ENCODE peak calls at places on chromosomes 11 and 22, in five cellular contexts. One of them, this sample, is unnamed.

GRCh38 chr11:66221726-66222236 is 46.7 kb upstream of the RAB1B start:
- DNase-seq in right lobe of liver: peak
- DNase-seq in upper lobe of right lung: peak
- DNase-seq in cardiac fibroblast: peak
- DNase-seq in BJ: no peak
- DNase-seq in this sample: no peak

GRCh38 chr11:120929664-120930154 is 94.2 kb upstream of the TBCEL start:
- DNase-seq in right lobe of liver: no peak
- DNase-seq in upper lobe of right lung: no peak
- DNase-seq in cardiac fibroblast: peak
- DNase-seq in BJ: no peak
- DNase-seq in this sample: peak

GRCh38 chr11:14237333-14237988 is 121.5 kb downstream of the RRAS2 start:
- DNase-seq in right lobe of liver: no peak
- DNase-seq in upper lobe of right lung: no peak
- DNase-seq in cardiac fibroblast: no peak
- DNase-seq in BJ: no peak
- DNase-seq in this sample: no peak

GRCh38 chr11:59226396-59226795 is 13.7 kb upstream of the MPEG1 start:
- DNase-seq in right lobe of liver: no peak
- DNase-seq in upper lobe of right lung: no peak
- DNase-seq in cardiac fibroblast: no peak
- DNase-seq in BJ: no peak
- DNase-seq in this sample: no peak

GRCh38 chr22:33474587-33474986 is 416.4 kb upstream of the SYN3 start:
- DNase-seq in right lobe of liver: no peak
- DNase-seq in upper lobe of right lung: no peak
- DNase-seq in cardiac fibroblast: no peak
- DNase-seq in BJ: no peak
- DNase-seq in this sample: no peak

GRCh38 chr22:38271927-38272372 is 860 bp downstream of the TMEM184B start:
- DNase-seq in right lobe of liver: peak
- DNase-seq in upper lobe of right lung: peak
- DNase-seq in cardiac fibroblast: no peak
- DNase-seq in BJ: no peak
- DNase-seq in this sample: no peak

GRCh38 chr11:112784323-112785073 is 176.7 kb upstream of the NCAM1 start:
- DNase-seq in right lobe of liver: peak
- DNase-seq in upper lobe of right lung: no peak
- DNase-seq in cardiac fibroblast: peak
- DNase-seq in BJ: no peak
- DNase-seq in this sample: no peak

GRCh38 chr22:45775062-45775461 is 103.4 kb downstream of the ATXN10 start:
- DNase-seq in right lobe of liver: no peak
- DNase-seq in upper lobe of right lung: no peak
- DNase-seq in cardiac fibroblast: no peak
- DNase-seq in BJ: no peak
- DNase-seq in this sample: no peak

GRCh38 chr11:76769071-76769560 is 14.0 kb upstream of the TSKU start:
- DNase-seq in right lobe of liver: peak
- DNase-seq in upper lobe of right lung: no peak
- DNase-seq in cardiac fibroblast: peak
- DNase-seq in BJ: no peak
- DNase-seq in this sample: no peak

GRCh38 chr11:114089748-114090147 is 30.2 kb downstream of the ZBTB16 start:
- DNase-seq in right lobe of liver: no peak
- DNase-seq in upper lobe of right lung: no peak
- DNase-seq in cardiac fibroblast: no peak
- DNase-seq in BJ: no peak
- DNase-seq in this sample: no peak

GRCh38 chr11:124865181-124865901 is at the start of gene ROBO3:
- DNase-seq in right lobe of liver: peak
- DNase-seq in upper lobe of right lung: no peak
- DNase-seq in cardiac fibroblast: no peak
- DNase-seq in BJ: no peak
- DNase-seq in this sample: no peak
- H3K4me3 ChIP-seq in right lobe of liver: peak
- H3K4me3 ChIP-seq in upper lobe of right lung: peak
- H3K4me3 ChIP-seq in cardiac fibroblast: peak
- H3K4me3 ChIP-seq in BJ: peak
- H3K4me3 ChIP-seq in this sample: peak

GRCh38 chr11:68077617-68078592 is 39.1 kb downstream of the TCIRG1 start:
- DNase-seq in right lobe of liver: no peak
- DNase-seq in upper lobe of right lung: no peak
- DNase-seq in cardiac fibroblast: no peak
- DNase-seq in BJ: no peak
- DNase-seq in this sample: no peak

GRCh38 chr11:68071281-68072048 is 32.6 kb downstream of the TCIRG1 start:
- DNase-seq in right lobe of liver: no peak
- DNase-seq in upper lobe of right lung: no peak
- DNase-seq in cardiac fibroblast: no peak
- DNase-seq in BJ: no peak
- DNase-seq in this sample: no peak

GRCh38 chr11:68074584-68075352 is 35.9 kb downstream of the TCIRG1 start:
- DNase-seq in right lobe of liver: no peak
- DNase-seq in upper lobe of right lung: no peak
- DNase-seq in cardiac fibroblast: no peak
- DNase-seq in BJ: no peak
- DNase-seq in this sample: no peak

GRCh38 chr11:68081691-68082090 is 39.5 kb downstream of the CHKA start:
- DNase-seq in right lobe of liver: peak
- DNase-seq in upper lobe of right lung: no peak
- DNase-seq in cardiac fibroblast: no peak
- DNase-seq in BJ: no peak
- DNase-seq in this sample: no peak

GRCh38 chr11:68076371-68077042 is 37.7 kb downstream of the TCIRG1 start:
- DNase-seq in right lobe of liver: no peak
- DNase-seq in upper lobe of right lung: no peak
- DNase-seq in cardiac fibroblast: no peak
- DNase-seq in BJ: no peak
- DNase-seq in this sample: no peak
- TF ChIP-seq CTCF in right lobe of liver: no peak
- TF ChIP-seq CTCF in upper lobe of right lung: peak
- TF ChIP-seq CTCF in cardiac fibroblast: no peak
- TF ChIP-seq CTCF in BJ: no peak
- TF ChIP-seq CTCF in this sample: peak

GRCh38 chr11:126345759-126346585 is 9.5 kb upstream of the ST3GAL4 start:
- DNase-seq in right lobe of liver: peak
- DNase-seq in upper lobe of right lung: no peak
- DNase-seq in cardiac fibroblast: peak
- DNase-seq in BJ: no peak
- DNase-seq in this sample: peak

GRCh38 chr11:126343051-126343450 is 12.4 kb upstream of the ST3GAL4 start:
- DNase-seq in right lobe of liver: no peak
- DNase-seq in upper lobe of right lung: no peak
- DNase-seq in cardiac fibroblast: no peak
- DNase-seq in BJ: no peak
- DNase-seq in this sample: no peak

GRCh38 chr11:126344291-126344970 is 11.1 kb upstream of the ST3GAL4 start:
- DNase-seq in right lobe of liver: no peak
- DNase-seq in upper lobe of right lung: no peak
- DNase-seq in cardiac fibroblast: no peak
- DNase-seq in BJ: no peak
- DNase-seq in this sample: no peak

GRCh38 chr11:126346586-126346940 is 8.9 kb upstream of the ST3GAL4 start:
- DNase-seq in right lobe of liver: no peak
- DNase-seq in upper lobe of right lung: no peak
- DNase-seq in cardiac fibroblast: no peak
- DNase-seq in BJ: no peak
- DNase-seq in this sample: no peak

DNA sequence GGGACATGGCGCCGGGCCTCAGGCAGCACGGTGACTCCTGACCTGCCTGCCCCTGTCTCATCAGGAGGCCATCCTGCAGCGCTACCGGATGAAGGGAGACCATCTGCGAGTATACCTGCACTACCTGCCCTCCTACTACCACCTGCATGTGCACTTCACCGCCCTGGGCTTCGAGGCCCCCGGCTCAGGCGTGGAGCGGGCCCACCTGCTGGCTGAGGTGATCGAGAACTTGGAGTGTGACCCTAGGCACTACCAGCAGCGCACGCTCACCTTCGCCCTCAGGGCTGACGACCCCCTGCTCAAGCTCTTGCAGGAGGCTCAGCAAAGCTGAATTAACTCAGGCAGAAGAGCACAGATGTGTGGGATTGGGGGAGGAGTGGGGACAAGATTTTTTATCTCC is 10.2 kb upstream of the ST3GAL4 start:
- DNase-seq in right lobe of liver: no peak
- DNase-seq in upper lobe of right lung: no peak
- DNase-seq in cardiac fibroblast: no peak
- DNase-seq in BJ: no peak
- DNase-seq in this sample: no peak
- H3K4me3 ChIP-seq in right lobe of liver: no peak
- H3K4me3 ChIP-seq in upper lobe of right lung: no peak
- H3K4me3 ChIP-seq in cardiac fibroblast: no peak
- H3K4me3 ChIP-seq in BJ: no peak
- H3K4me3 ChIP-seq in this sample: no peak

GRCh38 chr11:80782135-80782885 is 1341.5 kb upstream of the TENM4 start:
- DNase-seq in right lobe of liver: no peak
- DNase-seq in upper lobe of right lung: no peak
- DNase-seq in cardiac fibroblast: no peak
- DNase-seq in BJ: no peak
- DNase-seq in this sample: no peak

GRCh38 chr11:80773919-80774318 is 1333.1 kb upstream of the TENM4 start:
- DNase-seq in right lobe of liver: no peak
- DNase-seq in upper lobe of right lung: no peak
- DNase-seq in cardiac fibroblast: no peak
- DNase-seq in BJ: no peak
- DNase-seq in this sample: no peak

GRCh38 chr11:80779907-80780615 is 1339.2 kb upstream of the TENM4 start:
- DNase-seq in right lobe of liver: no peak
- DNase-seq in upper lobe of right lung: no peak
- DNase-seq in cardiac fibroblast: no peak
- DNase-seq in BJ: no peak
- DNase-seq in this sample: no peak

GRCh38 chr11:80783561-80783960 is 1342.7 kb upstream of the TENM4 start:
- DNase-seq in right lobe of liver: no peak
- DNase-seq in upper lobe of right lung: no peak
- DNase-seq in cardiac fibroblast: no peak
- DNase-seq in BJ: no peak
- DNase-seq in this sample: no peak

GRCh38 chr11:80778432-80778831 is 1337.6 kb upstream of the TENM4 start:
- DNase-seq in right lobe of liver: no peak
- DNase-seq in upper lobe of right lung: no peak
- DNase-seq in cardiac fibroblast: no peak
- DNase-seq in BJ: no peak
- DNase-seq in this sample: no peak
- TF ChIP-seq CTCF in right lobe of liver: no peak
- TF ChIP-seq CTCF in upper lobe of right lung: no peak
- TF ChIP-seq CTCF in cardiac fibroblast: no peak
- TF ChIP-seq CTCF in BJ: no peak
- TF ChIP-seq CTCF in this sample: no peak

DNA sequence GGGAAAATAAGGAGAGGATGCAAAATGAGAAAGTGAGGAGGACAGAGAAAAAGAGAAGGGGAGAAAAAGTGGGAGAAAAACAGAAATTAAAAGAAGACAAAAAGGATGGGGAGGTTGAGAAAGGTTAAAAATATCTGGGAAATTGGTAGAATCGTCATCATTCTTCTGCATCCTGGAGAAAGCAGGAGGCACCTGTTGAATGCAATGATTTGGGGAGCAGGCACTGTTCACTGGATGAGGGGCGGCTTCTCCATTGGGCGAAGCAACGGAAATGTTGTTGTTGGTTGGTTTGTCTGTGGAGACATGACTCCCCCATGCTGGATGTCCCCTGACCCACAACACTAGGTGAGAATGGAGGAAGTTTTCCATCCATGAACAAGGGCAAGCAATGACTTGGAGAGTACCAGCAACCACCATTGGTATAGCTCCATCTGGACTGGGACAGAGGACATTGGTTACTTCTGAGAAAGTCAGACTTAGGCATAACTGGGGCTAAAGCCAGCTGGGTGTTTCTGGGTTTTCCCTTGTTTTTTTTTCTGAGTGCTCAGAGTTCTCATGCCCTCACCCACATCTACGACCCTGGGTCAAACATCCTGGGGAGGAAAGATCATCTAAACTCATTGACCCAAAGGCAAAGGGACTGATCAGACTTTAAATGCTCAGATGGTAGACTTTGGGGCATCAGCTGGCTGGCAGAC is 11.9 kb upstream of the CD44 start:
- DNase-seq in right lobe of liver: no peak
- DNase-seq in upper lobe of right lung: no peak
- DNase-seq in cardiac fibroblast: no peak
- DNase-seq in BJ: no peak
- DNase-seq in this sample: no peak
- H3K4me3 ChIP-seq in right lobe of liver: no peak
- H3K4me3 ChIP-seq in upper lobe of right lung: no peak
- H3K4me3 ChIP-seq in cardiac fibroblast: no peak
- H3K4me3 ChIP-seq in BJ: no peak
- H3K4me3 ChIP-seq in this sample: no peak

DNA sequence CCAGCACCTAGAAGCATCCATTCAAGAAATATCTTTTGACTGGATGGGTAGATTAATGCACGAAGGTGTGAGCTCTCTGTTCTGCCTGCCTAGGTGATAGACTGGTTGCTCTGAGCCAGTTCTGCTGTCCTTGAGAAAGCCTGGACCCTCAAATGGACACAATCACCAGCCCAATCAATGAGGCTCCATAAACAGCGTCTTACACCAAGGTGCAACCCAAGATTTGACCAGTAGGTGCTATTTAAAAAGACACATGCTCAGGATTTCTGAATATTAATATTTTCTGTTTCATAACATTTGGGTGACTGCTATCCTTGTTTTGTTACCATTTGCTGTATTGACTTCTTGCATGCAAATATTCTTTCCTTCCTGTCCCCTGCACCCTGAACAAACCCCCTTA is 39.0 kb downstream of the PAMR1 start:
- DNase-seq in right lobe of liver: no peak
- DNase-seq in upper lobe of right lung: no peak
- DNase-seq in cardiac fibroblast: peak
- DNase-seq in BJ: no peak
- DNase-seq in this sample: no peak
- TF ChIP-seq CTCF in right lobe of liver: no peak
- TF ChIP-seq CTCF in upper lobe of right lung: no peak
- TF ChIP-seq CTCF in cardiac fibroblast: peak
- TF ChIP-seq CTCF in BJ: no peak
- TF ChIP-seq CTCF in this sample: no peak

DNA sequence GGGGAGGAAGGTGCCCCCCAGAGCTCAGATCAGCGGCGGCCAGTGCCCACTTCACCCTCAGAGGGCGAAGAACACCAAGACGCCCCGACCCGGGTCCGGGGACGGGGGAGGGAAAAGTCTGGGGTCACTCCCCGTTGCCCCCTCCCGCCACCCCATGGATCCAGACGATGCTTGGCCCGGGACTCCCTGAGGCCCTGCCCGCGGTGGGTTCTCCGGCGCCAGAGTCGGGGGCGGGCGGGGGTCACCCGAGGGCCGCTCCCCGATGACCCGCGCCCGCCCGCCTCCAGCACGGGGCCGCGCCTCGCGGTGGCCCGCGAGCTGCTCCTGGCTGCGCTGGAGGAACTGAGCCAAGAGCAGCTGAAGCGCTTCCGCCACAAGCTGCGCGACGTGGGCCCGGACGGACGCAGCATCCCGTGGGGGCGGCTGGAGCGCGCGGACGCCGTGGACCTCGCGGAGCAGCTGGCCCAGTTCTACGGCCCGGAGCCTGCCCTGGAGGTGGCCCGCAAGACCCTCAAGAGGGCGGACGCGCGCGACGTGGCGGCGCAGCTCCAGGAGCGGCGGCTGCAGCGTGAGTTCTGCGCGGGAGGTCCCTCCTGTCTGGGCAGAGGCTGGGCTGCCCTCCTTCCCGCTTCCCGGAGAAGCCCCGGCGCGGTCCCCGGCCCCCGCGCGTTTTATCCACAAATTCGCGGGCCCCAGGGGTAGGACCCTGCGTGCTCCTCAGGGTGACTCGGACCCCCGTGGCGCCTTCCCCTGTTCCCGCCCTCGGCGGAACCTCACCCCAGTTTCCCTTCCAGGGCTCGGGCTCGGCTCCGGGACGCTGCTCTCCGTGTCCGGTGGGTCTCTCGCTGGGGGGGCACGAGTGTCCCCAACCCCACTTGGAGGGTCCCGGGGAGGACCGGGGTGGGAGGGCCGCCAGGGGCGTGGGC is 1.1 kb downstream of the NLRP6 start:
- DNase-seq in right lobe of liver: peak
- DNase-seq in upper lobe of right lung: peak
- DNase-seq in cardiac fibroblast: no peak
- DNase-seq in BJ: no peak
- DNase-seq in this sample: no peak
- H3K4me3 ChIP-seq in right lobe of liver: peak
- H3K4me3 ChIP-seq in upper lobe of right lung: peak
- H3K4me3 ChIP-seq in cardiac fibroblast: no peak
- H3K4me3 ChIP-seq in BJ: no peak
- H3K4me3 ChIP-seq in this sample: no peak